ENCODE peak calls at places on chromosomes 13 and 19, in six cellular contexts. N is A673; H is Peyer's patch; Z is foreskin fibroblast; B is effector memory CD4-positive, alpha-beta T cell; Q is colonic mucosa. K is an unnamed sample.

GRCh38 chr19:10421240-10421948 is 1.1 kb downstream of the PDE4A start:
- DNase-seq in N (peak; percentile 44), H (no peak), Z (no peak), B (no peak), Q (no peak), K (no peak)

GRCh38 chr13:102854675-102855074 is 8.8 kb downstream of the ERCC5 start:
- DNase-seq in N (no peak), H (no peak), Z (no peak), B (no peak), Q (peak; percentile 29), K (no peak)

GRCh38 chr19:42286349-42287016 is 15.4 kb upstream of the PRR19 start:
- DNase-seq in N (peak; percentile 62), H (no peak), Z (peak; percentile 54), B (no peak), Q (no peak), K (no peak)

GRCh38 chr19:46080561-46080960 is 39.8 kb upstream of the IGFL4 start:
- DNase-seq in N (no peak), H (no peak), Z (peak; percentile 59), B (no peak), Q (no peak), K (no peak)

GRCh38 chr19:34220472-34221063 is 33.8 kb upstream of the GARRE1 start:
- DNase-seq in N (peak; percentile 83), H (no peak), Z (peak; percentile 80), B (peak; percentile 16), Q (peak; percentile 75), K (peak; percentile 65)

GRCh38 chr19:48656840-48657474 is 11.0 kb upstream of the CA11 start:
- DNase-seq in N (no peak), H (no peak), Z (peak; percentile 96), B (no peak), Q (no peak), K (no peak)

GRCh38 chr13:57123660-57124059 is 17.1 kb upstream of the PRR20A start:
- DNase-seq in N (peak; percentile 30), H (no peak), Z (no peak), B (no peak), Q (no peak), K (no peak)

GRCh38 chr13:63497601-63498000 is 2082.0 kb upstream of the PCDH20 start:
- DNase-seq in N (no peak), H (no peak), Z (peak; percentile 44), B (no peak), Q (no peak), K (no peak)

GRCh38 chr19:49439841-49440240 is 1.5 kb downstream of the SLC17A7 start:
- DNase-seq in N (no peak), H (no peak), Z (no peak), B (no peak), Q (no peak), K (no peak)

GRCh38 chr13:113078895-113079720 is 26.5 kb upstream of the F7 start:
- DNase-seq in N (no peak), H (no peak), Z (no peak), B (no peak), Q (no peak), K (no peak)

GRCh38 chr19:48965806-48966540 is 864 bp downstream of the FTL start:
- DNase-seq in N (peak; percentile 94), H (peak; percentile 89), Z (peak; percentile 85), B (peak; percentile 82), Q (peak; percentile 91), K (peak; percentile 95)

GRCh38 chr19:12330340-12330739 is 3.1 kb downstream of the ZNF563 start:
- DNase-seq in N (no peak), H (no peak), Z (no peak), B (no peak), Q (no peak), K (no peak)

GRCh38 chr19:50531171-50531612 is 17.5 kb upstream of the ASPDH start:
- DNase-seq in N (no peak), H (no peak), Z (no peak), B (no peak), Q (no peak), K (no peak)

GRCh38 chr13:78603240-78603947 is at the start of gene POU4F1:
- DNase-seq in N (peak; percentile 94), H (peak; percentile 67), Z (peak; percentile 51), B (peak; percentile 32), Q (peak; percentile 62), K (peak; percentile 93)

GRCh38 chr13:114237415-114238112 is 2.9 kb downstream of the CDC16 start:
- DNase-seq in N (no peak), H (no peak), Z (no peak), B (no peak), Q (no peak), K (no peak)

GRCh38 chr13:40206241-40207109 is 460.0 kb downstream of the FOXO1 start:
- DNase-seq in N (no peak), H (no peak), Z (peak; percentile 27), B (peak; percentile 12), Q (no peak), K (no peak)

GRCh38 chr19:55166530-55167268 is at the start of gene DNAAF3:
- DNase-seq in N (peak; percentile 99), H (peak; percentile 94), Z (peak; percentile 99), B (peak; percentile 30), Q (peak; percentile 95), K (peak; percentile 99)

GRCh38 chr19:45446295-45446694 is 21.5 kb upstream of the FOSB start:
- DNase-seq in N (no peak), H (no peak), Z (peak; percentile 63), B (no peak), Q (no peak), K (peak; percentile 49)

GRCh38 chr19:518292-519231 is 11.3 kb downstream of the TPGS1 start:
- DNase-seq in N (no peak), H (peak; percentile 74), Z (peak; percentile 75), B (peak; percentile 34), Q (no peak), K (peak; percentile 76)

GRCh38 chr19:8635422-8635821 is 5.0 kb downstream of the NFILZ start:
- DNase-seq in N (no peak), H (no peak), Z (no peak), B (no peak), Q (no peak), K (no peak)

GRCh38 chr19:8630796-8631424 is 477 bp downstream of the NFILZ start:
- DNase-seq in N (peak; percentile 55), H (no peak), Z (no peak), B (no peak), Q (no peak), K (peak; percentile 56)

GRCh38 chr19:8629184-8629583 is 1.2 kb upstream of the NFILZ start:
- DNase-seq in N (no peak), H (no peak), Z (no peak), B (no peak), Q (no peak), K (no peak)

GRCh38 chr19:8629996-8630683 is at the start of gene NFILZ:
- DNase-seq in N (no peak), H (no peak), Z (no peak), B (no peak), Q (no peak), K (no peak)

GRCh38 chr19:8631425-8631819 is 989 bp downstream of the NFILZ start:
- DNase-seq in N (peak; percentile 86), H (no peak), Z (no peak), B (no peak), Q (peak; percentile 27), K (peak; percentile 87)
- H3K4me3 ChIP-seq in N (no peak overlapping the region), H (no peak overlapping the region), Z (no peak overlapping the region), B (no peak overlapping the region), Q (no peak overlapping the region), K (no peak overlapping the region)

GRCh38 chr13:94703271-94703670 is 9.1 kb downstream of the SOX21 start:
- DNase-seq in N (no peak), H (no peak), Z (no peak), B (no peak), Q (no peak), K (no peak)

GRCh38 chr13:94700536-94700935 is 11.8 kb downstream of the SOX21 start:
- DNase-seq in N (no peak), H (no peak), Z (no peak), B (no peak), Q (no peak), K (no peak)

GRCh38 chr13:94700051-94700535 is 12.3 kb downstream of the SOX21 start:
- DNase-seq in N (no peak), H (no peak), Z (no peak), B (no peak), Q (no peak), K (no peak)

GRCh38 chr13:94702181-94703041 is 9.9 kb downstream of the SOX21 start:
- DNase-seq in N (no peak), H (no peak), Z (no peak), B (no peak), Q (no peak), K (peak; percentile 51)

DNA sequence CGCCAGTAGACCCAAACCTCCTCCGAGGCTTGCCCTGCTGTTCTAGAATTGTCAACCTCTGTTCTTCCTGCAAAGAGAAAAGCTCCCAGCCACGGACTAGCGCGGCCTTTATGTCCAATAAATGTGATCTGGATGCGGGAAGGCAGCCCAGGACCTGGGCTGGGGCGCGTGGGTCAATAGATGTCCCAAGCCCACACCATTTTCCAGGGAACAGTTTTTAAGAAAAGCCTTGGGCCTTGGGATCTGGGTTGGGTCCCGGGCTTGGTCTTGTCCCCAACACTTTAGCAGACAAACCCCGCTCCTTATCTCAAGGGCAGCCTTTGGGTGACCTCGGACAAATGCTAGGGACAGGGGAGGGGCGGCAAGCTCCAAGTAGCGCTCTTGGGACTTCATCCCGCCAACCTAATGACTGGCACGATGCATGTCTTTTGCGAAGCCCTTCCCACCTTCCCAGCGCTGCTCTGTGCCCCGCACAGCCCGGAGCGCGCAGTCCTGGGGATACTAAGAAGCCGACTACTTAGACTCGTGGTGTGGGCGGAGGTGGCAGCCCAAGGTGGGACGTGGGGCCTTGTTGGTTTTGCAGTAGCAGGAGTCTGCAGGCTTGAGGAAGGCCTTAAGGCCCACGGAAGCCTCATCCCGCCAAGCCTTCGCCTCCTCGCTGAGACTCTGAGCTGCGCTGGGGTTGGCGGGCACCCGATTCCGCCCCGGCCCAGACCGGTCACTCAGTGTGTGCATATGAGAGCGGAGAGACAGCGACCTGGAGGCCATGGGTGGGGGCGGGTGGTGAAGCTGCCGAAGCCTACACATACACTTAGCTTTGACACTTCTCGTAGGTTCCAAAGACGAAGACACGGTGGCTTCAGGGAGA is 10.8 kb downstream of the SOX21 start:
- DNase-seq in N (no peak), H (no peak), Z (no peak), B (no peak), Q (no peak), K (no peak)
- H3K4me3 ChIP-seq in N (no peak overlapping the region), H (no peak overlapping the region), Z (no peak overlapping the region), B (no peak overlapping the region), Q (no peak overlapping the region), K (no peak overlapping the region)

GRCh38 chr19:15587663-15588062 is 27.4 kb upstream of the CYP4F8 start:
- DNase-seq in N (no peak), H (no peak), Z (no peak), B (no peak), Q (no peak), K (no peak)

GRCh38 chr19:15584541-15585115 is 30.4 kb upstream of the CYP4F8 start:
- DNase-seq in N (peak; percentile 86), H (peak; percentile 86), Z (peak; percentile 65), B (peak; percentile 57), Q (peak; percentile 85), K (peak; percentile 61)

GRCh38 chr19:15589760-15590451 is 25.1 kb upstream of the CYP4F8 start:
- DNase-seq in N (no peak), H (no peak), Z (no peak), B (no peak), Q (no peak), K (no peak)

GRCh38 chr19:15583346-15583745 is 31.7 kb upstream of the CYP4F8 start:
- DNase-seq in N (no peak), H (no peak), Z (no peak), B (no peak), Q (no peak), K (no peak)

GRCh38 chr19:15584095-15584494 is 30.9 kb upstream of the CYP4F8 start:
- DNase-seq in N (no peak), H (no peak), Z (no peak), B (no peak), Q (no peak), K (no peak)
- H3K4me3 ChIP-seq in N (peak overlapping the region; percentile 35), H (no peak overlapping the region), Z (no peak overlapping the region), B (no peak overlapping the region), Q (no peak overlapping the region), K (no peak overlapping the region)

GRCh38 chr19:47200530-47200929 is 30.5 kb downstream of the BBC3 start:
- DNase-seq in N (no peak), H (no peak), Z (no peak), B (no peak), Q (no peak), K (no peak)
- H3K4me3 ChIP-seq in N (no peak overlapping the region), H (no peak overlapping the region), Z (no peak overlapping the region), B (no peak overlapping the region), Q (no peak overlapping the region), K (no peak overlapping the region)